ENCODE peak calls at places on chromosome 4, in five cellular contexts. X is activated CD4-positive, alpha-beta T cell treated with anti-CD3 and anti-CD28 coated beads, Interleukin-2, amount 10 ng/mL, durations not matched to agents 7 days and 5 days; G is GM23338; A is cardiac septum; W is NAMALWA. F is an unnamed sample.

GRCh38 chr4:59818656-59819055 is 1381.5 kb upstream of the ADGRL3 start:
- DNase-seq in W (no peak), G (no peak), X (peak; percentile 24), A (no peak), F (no peak)

GRCh38 chr4:106329027-106329618 is 12.8 kb downstream of the AIMP1 start:
- DNase-seq in G (peak; percentile 66), X (no peak), W (peak; percentile 67), A (no peak), F (no peak)

GRCh38 chr4:181970356-181970755 is 272.8 kb upstream of the TENM3 start:
- DNase-seq in A (no peak), X (no peak), W (no peak), G (no peak), F (no peak)

GRCh38 chr4:75891611-75892010 is 10.6 kb downstream of the PPEF2 start:
- DNase-seq in G (no peak), W (no peak), X (no peak), A (no peak), F (no peak)

GRCh38 chr4:106659386-106659785 is 290.8 kb upstream of the GIMD1 start:
- DNase-seq in A (no peak), W (no peak), X (no peak), G (no peak), F (no peak)

GRCh38 chr4:86376850-86377249 is 17.0 kb upstream of the MAPK10 start:
- DNase-seq in W (no peak), A (no peak), X (no peak), G (no peak), F (no peak)

GRCh38 chr4:92334716-92335350 is 31.1 kb downstream of the GRID2 start:
- DNase-seq in G (no peak), W (no peak), X (no peak), A (no peak), F (no peak)

GRCh38 chr4:80948995-80949394 is 81.5 kb upstream of the BMP3 start:
- DNase-seq in X (no peak), G (no peak), A (no peak), W (no peak), F (no peak)

GRCh38 chr4:159048166-159048886 is 54.6 kb upstream of the RAPGEF2 start:
- DNase-seq in X (no peak), W (no peak), A (peak; percentile 78), G (peak; percentile 63), F (peak; percentile 80)

GRCh38 chr4:158161561-158162354 is 11.1 kb downstream of the GASK1B start:
- DNase-seq in G (no peak), W (no peak), A (no peak), X (no peak), F (no peak)